ENCODE peak calls at places on chromosomes 7 and 10, in eight cellular contexts. L is left ventricle myocardium superior, R is AG04450, F is EL, S is HFF-Myc, C is BJ, M is mucosa of descending colon, P is posterior cingulate gyrus. N is an unnamed sample.

GRCh38 chr10:57754803-57755202 is 512.9 kb downstream of the IPMK start:
- DNase-seq in L (no peak), R (no peak), F (no peak), S (no peak), C (no peak), M (no peak), P (no peak), N (no peak)

GRCh38 chr10:95236068-95236903 is 42.2 kb downstream of the ACSM6 start:
- DNase-seq in L (no peak), R (no peak), F (peak), S (no peak), C (peak), M (no peak), P (no peak), N (no peak)

GRCh38 chr7:158568974-158569857 is 18.4 kb downstream of the PTPRN2 start:
- DNase-seq in L (no peak), R (no peak), F (no peak), S (no peak), C (no peak), M (no peak), P (no peak), N (no peak)

GRCh38 chr7:72337822-72338167 is 74.3 kb downstream of the CALN1 start:
- DNase-seq in L (no peak), R (no peak), F (no peak), S (no peak), C (no peak), M (no peak), P (no peak), N (no peak)

GRCh38 chr7:111409714-111410422 is 152.4 kb downstream of the IMMP2L start:
- DNase-seq in L (no peak), R (peak), F (peak), S (no peak), C (no peak), M (no peak), P (no peak), N (no peak)

GRCh38 chr10:71850021-71850744 is 868 bp downstream of the PSAP start:
- DNase-seq in L (no peak), R (no peak), F (no peak), S (no peak), C (no peak), M (no peak), P (no peak), N (no peak)

GRCh38 chr7:139660317-139661042 is 117.3 kb downstream of the HIPK2 start:
- DNase-seq in L (no peak), R (no peak), F (no peak), S (no peak), C (no peak), M (no peak), P (no peak), N (no peak)

GRCh38 chr7:147400221-147400689 is 1190.3 kb upstream of the C7orf33 start:
- DNase-seq in L (no peak), R (peak), F (peak), S (no peak), C (no peak), M (no peak), P (no peak), N (no peak)

GRCh38 chr10:28838908-28839307 is 161.6 kb downstream of the BAMBI start:
- DNase-seq in L (no peak), R (no peak), F (peak), S (no peak), C (no peak), M (no peak), P (no peak), N (no peak)

GRCh38 chr10:118672766-118673715 is 77.6 kb upstream of the PRLHR start:
- DNase-seq in L (no peak), R (no peak), F (no peak), S (no peak), C (no peak), M (no peak), P (no peak), N (no peak)

GRCh38 chr7:23161502-23161901 is 20.3 kb upstream of the NUP42 start:
- DNase-seq in L (no peak), R (no peak), F (no peak), S (no peak), C (no peak), M (no peak), P (no peak), N (no peak)

GRCh38 chr7:15554081-15554480 is 7.7 kb downstream of the AGMO start:
- DNase-seq in L (no peak), R (peak), F (peak), S (no peak), C (no peak), M (no peak), P (no peak), N (no peak)

GRCh38 chr7:133095119-133095671 is 13.3 kb upstream of the CHCHD3 start:
- DNase-seq in L (no peak), R (no peak), F (peak), S (no peak), C (no peak), M (no peak), P (no peak), N (no peak)

GRCh38 chr7:101659706-101660105 is 30.6 kb upstream of the MYL10 start:
- DNase-seq in L (no peak), R (no peak), F (no peak), S (no peak), C (no peak), M (no peak), P (no peak), N (no peak)

GRCh38 chr7:38438938-38439337 is 165.5 kb upstream of the TARP start:
- DNase-seq in L (no peak), R (no peak), F (no peak), S (no peak), C (no peak), M (no peak), P (no peak), N (no peak)

GRCh38 chr10:36183726-36184125 is 541.6 kb upstream of the FZD8 start:
- DNase-seq in L (no peak), R (no peak), F (no peak), S (no peak), C (no peak), M (no peak), P (no peak), N (no peak)

GRCh38 chr10:95266674-95267095 is 24.1 kb downstream of the PDLIM1 start:
- DNase-seq in L (no peak), R (no peak), F (peak), S (peak), C (peak), M (no peak), P (no peak), N (no peak)

GRCh38 chr10:80946073-80946472 is 408.4 kb downstream of the SH2D4B start:
- DNase-seq in L (no peak), R (no peak), F (no peak), S (no peak), C (no peak), M (no peak), P (no peak), N (no peak)

GRCh38 chr7:100897111-100897608 is 1.5 kb upstream of the ACHE start:
- DNase-seq in L (peak), R (no peak), F (peak), S (no peak), C (no peak), M (no peak), P (peak), N (peak)

GRCh38 chr10:3623746-3624145 is 161.3 kb downstream of the KLF6 start:
- DNase-seq in L (no peak), R (peak), F (peak), S (no peak), C (peak), M (no peak), P (no peak), N (no peak)

GRCh38 chr7:1325246-1325645 is 92.6 kb downstream of the UNCX start:
- DNase-seq in L (no peak), R (no peak), F (no peak), S (no peak), C (no peak), M (peak), P (peak), N (peak)

GRCh38 chr10:70566515-70567290 is 35.8 kb downstream of the PRF1 start:
- DNase-seq in L (no peak), R (no peak), F (no peak), S (no peak), C (no peak), M (no peak), P (peak), N (peak)

GRCh38 chr10:119505131-119505551 is 37.4 kb downstream of the RGS10 start:
- DNase-seq in L (no peak), R (no peak), F (no peak), S (no peak), C (no peak), M (no peak), P (no peak), N (peak)

GRCh38 chr7:54841772-54842707 is 83.0 kb upstream of the SEC61G start:
- DNase-seq in L (peak), R (peak), F (peak), S (peak), C (peak), M (no peak), P (no peak), N (no peak)

GRCh38 chr10:132909491-132910071 is 32.8 kb downstream of the CFAP46 start:
- DNase-seq in L (peak), R (no peak), F (no peak), S (no peak), C (no peak), M (peak), P (peak), N (peak)

GRCh38 chr10:4676566-4676965 is 149.4 kb upstream of the AKR1E2 start:
- DNase-seq in L (no peak), R (no peak), F (no peak), S (no peak), C (no peak), M (no peak), P (no peak), N (no peak)

GRCh38 chr7:132494474-132494873 is 81.8 kb downstream of the PLXNA4 start:
- DNase-seq in L (no peak), R (no peak), F (no peak), S (no peak), C (no peak), M (no peak), P (no peak), N (no peak)

GRCh38 chr10:24432478-24433416 is 223.8 kb downstream of the KIAA1217 start:
- DNase-seq in L (no peak), R (no peak), F (peak), S (no peak), C (no peak), M (no peak), P (no peak), N (no peak)